ENCODE peak calls at places on chromosome 1, in five cellular contexts. R is A549, F is astrocyte, T is mesendoderm, G is GM23338. Q is an unnamed sample.

GRCh38 chr1:23657659-23658275 is 33.8 kb upstream of the RPL11 start:
- DNase-seq in G (peak; percentile 94), R (peak; percentile 63), T (peak; percentile 83), F (no peak), Q (peak; percentile 86)

GRCh38 chr1:154534263-154534844 is 24.1 kb downstream of the UBE2Q1 start:
- DNase-seq in T (peak; percentile 83), R (peak; percentile 77), G (peak; percentile 89), F (no peak), Q (peak; percentile 70)

GRCh38 chr1:26164036-26164927 is 4.5 kb downstream of the C1orf232 start:
- DNase-seq in T (peak; percentile 80), F (no peak), G (peak; percentile 86), R (peak; percentile 25), Q (peak; percentile 91)

GRCh38 chr1:12384836-12385456 is 155.1 kb downstream of the VPS13D start:
- DNase-seq in F (no peak), R (no peak), T (no peak), G (no peak), Q (no peak)

GRCh38 chr1:47436979-47437517 is 796 bp upstream of the FOXD2 start:
- DNase-seq in F (no peak), R (peak; percentile 21), G (peak; percentile 37), T (no peak), Q (peak; percentile 58)

GRCh38 chr1:207825719-207826556 is 74.1 kb downstream of the CD46 start:
- DNase-seq in G (no peak), R (peak; percentile 31), T (no peak), F (peak; percentile 45), Q (no peak)

GRCh38 chr1:50416553-50417453 is 6.4 kb downstream of the DMRTA2 start:
- DNase-seq in T (peak; percentile 85), R (no peak), G (peak; percentile 95), F (no peak), Q (peak; percentile 61)

GRCh38 chr1:156006666-156007376 is 13.9 kb downstream of the SSR2 start:
- DNase-seq in G (peak; percentile 49), R (no peak), F (no peak), T (no peak), Q (no peak)

GRCh38 chr1:115138973-115139372 is 49.7 kb upstream of the TSPAN2 start:
- DNase-seq in F (peak; percentile 80), R (peak; percentile 90), T (peak; percentile 95), G (peak; percentile 95), Q (peak; percentile 92)

GRCh38 chr1:118949317-118949716 is 38.8 kb downstream of the TBX15 start:
- DNase-seq in T (no peak), G (no peak), F (peak; percentile 49), R (no peak), Q (no peak)

GRCh38 chr1:44354268-44354839 is 703 bp downstream of the ERI3 start:
- DNase-seq in R (no peak), F (peak; percentile 10), T (peak; percentile 36), G (no peak), Q (no peak)

GRCh38 chr1:78493456-78493855 is 2.7 kb downstream of the PTGFR start:
- DNase-seq in T (no peak), R (no peak), G (no peak), F (no peak), Q (no peak)

GRCh38 chr1:42085596-42085995 is 67.6 kb upstream of the GUCA2B start:
- DNase-seq in G (peak; percentile 8), R (no peak), T (peak; percentile 8), F (no peak), Q (no peak)

GRCh38 chr1:234874291-234875288 is 254.0 kb downstream of the TOMM20 start:
- DNase-seq in R (peak; percentile 39), F (no peak), T (no peak), G (no peak), Q (no peak)

GRCh38 chr1:9835758-9836631 is 12.2 kb upstream of the CLSTN1 start:
- DNase-seq in F (no peak), G (peak; percentile 80), T (peak; percentile 80), R (no peak), Q (peak; percentile 83)

GRCh38 chr1:183472488-183473285 is at the start of gene SMG7:
- DNase-seq in R (no peak), T (peak; percentile 60), G (peak; percentile 65), F (peak; percentile 20), Q (peak; percentile 51)

GRCh38 chr1:201740609-201741231 is 88.2 kb upstream of the IPO9 start:
- DNase-seq in F (no peak), G (peak; percentile 69), T (peak; percentile 54), R (no peak), Q (peak; percentile 48)

GRCh38 chr1:115242543-115242942 is 95.5 kb downstream of the NGF start:
- DNase-seq in T (no peak), R (no peak), F (no peak), G (no peak), Q (no peak)

GRCh38 chr1:180384606-180385005 is 117.8 kb downstream of the ACBD6 start:
- DNase-seq in F (no peak), T (no peak), R (no peak), G (no peak), Q (no peak)

GRCh38 chr1:85975770-85976386 is 180.7 kb downstream of the COL24A1 start:
- DNase-seq in R (no peak), G (peak; percentile 80), T (peak; percentile 85), F (no peak), Q (peak; percentile 8)

GRCh38 chr1:22969224-22969829 is 3.3 kb downstream of the LACTBL1 start:
- DNase-seq in F (peak; percentile 57), G (no peak), R (peak; percentile 24), T (no peak), Q (no peak)

DNA sequence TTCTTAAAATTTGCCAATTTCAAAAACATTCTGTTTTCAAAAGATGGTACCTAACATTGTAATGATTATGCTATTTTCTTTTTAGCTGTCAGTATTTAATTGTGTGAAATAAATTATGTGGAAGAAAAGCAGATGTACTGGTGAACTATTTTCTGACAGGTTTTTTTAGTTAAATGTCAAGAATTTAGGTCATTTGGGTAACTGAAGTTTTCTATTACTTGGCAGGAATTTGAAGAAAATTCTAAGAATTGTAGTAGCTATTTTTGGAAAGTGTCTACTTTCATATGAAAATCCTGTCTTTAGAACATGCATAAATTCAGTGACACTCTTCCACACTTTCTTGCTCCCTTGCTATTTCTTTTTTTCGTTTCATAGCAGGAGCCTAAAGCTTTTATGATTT is 28.5 kb upstream of the PTPRC start:
- DNase-seq in G (no peak), T (no peak), F (no peak), R (no peak), Q (no peak)
- H3K4me1 ChIP-seq in G (peaks cover 6% of the 10 kb centered on the region), T (no peaks in the 10 kb centered on the region), F (no peaks in the 10 kb centered on the region), R (no peaks in the 10 kb centered on the region), Q (peaks cover 13% of the 10 kb centered on the region)

GRCh38 chr1:244813327-244813726 is 22.1 kb upstream of the COX20 start:
- DNase-seq in F (no peak), T (no peak), R (no peak), G (no peak), Q (no peak)
- H3K4me3 ChIP-seq in F (no peak overlapping the region), T (no peak overlapping the region), R (no peak overlapping the region), G (no peak overlapping the region), Q (no peak overlapping the region)

GRCh38 chr1:197775282-197776262 is at the start of gene DENND1B:
- DNase-seq in T (peak; percentile 80), G (peak; percentile 89), F (peak; percentile 81), R (peak; percentile 76), Q (peak; percentile 80)

GRCh38 chr1:197776348-197777082 is 1.2 kb upstream of the DENND1B start:
- DNase-seq in T (no peak), R (no peak), G (no peak), F (peak; percentile 96), Q (no peak)

GRCh38 chr1:197773856-197774255 is 1.4 kb downstream of the DENND1B start:
- DNase-seq in T (no peak), G (no peak), R (no peak), F (no peak), Q (no peak)

GRCh38 chr1:197771904-197772561 is 3.2 kb downstream of the DENND1B start:
- DNase-seq in T (no peak), R (no peak), G (no peak), F (no peak), Q (no peak)

GRCh38 chr1:197774691-197775281 is 494 bp downstream of the DENND1B start:
- DNase-seq in G (peak; percentile 60), R (peak; percentile 40), T (peak; percentile 31), F (peak; percentile 27), Q (peak; percentile 77)
- H3K4me2 ChIP-seq in G (peak overlapping the region; percentile 79), R (peak overlapping the region; percentile 93), T (peak overlapping the region; percentile 63), F (peak overlapping the region; percentile 93), Q (peak overlapping the region; percentile 89)

GRCh38 chr1:241608379-241609033 is 31.7 kb downstream of the CHML start:
- DNase-seq in T (no peak), F (peak; percentile 58), G (no peak), R (no peak), Q (no peak)

GRCh38 chr1:241614144-241614543 is 26.0 kb downstream of the CHML start:
- DNase-seq in T (no peak), F (peak; percentile 22), G (no peak), R (no peak), Q (no peak)

GRCh38 chr1:241610056-241610815 is 29.9 kb downstream of the CHML start:
- DNase-seq in F (no peak), R (peak; percentile 86), G (no peak), T (peak; percentile 78), Q (peak; percentile 57)

GRCh38 chr1:241612533-241613505 is 27.4 kb downstream of the CHML start:
- DNase-seq in G (peak; percentile 21), F (peak; percentile 92), R (peak; percentile 78), T (peak; percentile 84), Q (no peak)

GRCh38 chr1:241611063-241611462 is 29.1 kb downstream of the CHML start:
- DNase-seq in R (peak; percentile 90), F (peak; percentile 54), G (peak; percentile 73), T (peak; percentile 79), Q (peak; percentile 44)
- H3K4me1 ChIP-seq in R (peaks cover 95% of the 10 kb centered on the region), F (peaks cover 40% of the 10 kb centered on the region), G (no peaks in the 10 kb centered on the region), T (no peaks in the 10 kb centered on the region), Q (no peaks in the 10 kb centered on the region)

DNA sequence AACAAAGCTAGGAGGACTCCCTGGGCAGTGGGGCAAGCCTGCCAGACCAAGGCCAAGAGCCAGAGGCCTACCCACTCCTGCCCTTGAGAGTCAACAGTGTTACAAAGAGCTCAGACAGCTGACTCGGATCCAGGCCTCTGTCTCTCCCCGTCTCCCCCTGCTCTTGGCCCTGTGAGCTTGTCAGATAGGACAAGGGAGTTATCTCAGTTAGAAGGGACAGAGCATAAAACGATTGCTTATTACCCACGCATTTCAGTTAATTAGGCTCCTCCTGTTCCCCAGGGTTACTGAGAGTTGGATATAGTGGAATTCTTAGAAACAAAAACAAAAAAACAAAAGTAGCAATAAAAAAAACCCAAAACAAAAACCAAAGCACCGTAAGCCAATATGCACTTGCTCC is 1.3 kb downstream of the SLC41A1 start:
- DNase-seq in F (no peak), R (no peak), G (no peak), T (no peak), Q (no peak)
- H3K4me3 ChIP-seq in F (peak overlapping the region; percentile 78), R (no peak overlapping the region), G (peak overlapping the region; percentile 95), T (no peak overlapping the region), Q (peak overlapping the region; percentile 79)

GRCh38 chr1:242184955-242185354 is 186.1 kb upstream of the MAP1LC3C start:
- DNase-seq in G (no peak), F (no peak), T (no peak), R (no peak), Q (no peak)

GRCh38 chr1:242187171-242187570 is 188.3 kb upstream of the MAP1LC3C start:
- DNase-seq in R (no peak), G (no peak), T (no peak), F (no peak), Q (no peak)

GRCh38 chr1:242185728-242186127 is 186.8 kb upstream of the MAP1LC3C start:
- DNase-seq in G (no peak), F (no peak), R (no peak), T (peak; percentile 26), Q (no peak)

GRCh38 chr1:242189591-242189990 is 190.7 kb upstream of the MAP1LC3C start:
- DNase-seq in G (no peak), F (no peak), R (peak; percentile 28), T (peak; percentile 49), Q (no peak)

GRCh38 chr1:242187816-242188215 is 188.9 kb upstream of the MAP1LC3C start:
- DNase-seq in F (no peak), T (no peak), G (no peak), R (no peak), Q (no peak)
- H3K4me2 ChIP-seq in F (no peak overlapping the region), T (no peak overlapping the region), G (no peak overlapping the region), R (no peak overlapping the region), Q (no peak overlapping the region)